ENCODE peak calls at places on chromosomes 7 and 10, in seven cellular contexts. S is fibroblast of villous mesenchyme, X is fibroblast of lung, U is A549, I is AG09309, V is endothelial cell, J is upper lobe of left lung. H is an unnamed sample.

GRCh38 chr10:11197266-11197712 is 179.6 kb downstream of the CELF2 start:
- DNase-seq in S (no peak), X (no peak), U (no peak), I (no peak), V (no peak), J (no peak), H (no peak)

GRCh38 chr7:80533287-80533686 is 21.4 kb upstream of the GNAT3 start:
- DNase-seq in S (peak; percentile 10), X (peak; percentile 60), U (no peak), I (no peak), V (no peak), J (no peak), H (no peak)

GRCh38 chr10:43333653-43334052 is 37.8 kb upstream of the FXYD4 start:
- DNase-seq in S (no peak), X (no peak), U (no peak), I (no peak), V (no peak), J (no peak), H (no peak)

GRCh38 chr7:101998904-101999236 is 181.4 kb downstream of the CUX1 start:
- DNase-seq in S (no peak), X (no peak), U (no peak), I (no peak), V (peak; percentile 9), J (no peak), H (no peak)

GRCh38 chr7:142557971-142558582 is 191.2 kb upstream of the PRSS1 start:
- DNase-seq in S (peak; percentile 44), X (peak; percentile 41), U (peak; percentile 72), I (no peak), V (peak; percentile 62), J (no peak), H (no peak)

GRCh38 chr7:116871061-116871700 is 8.8 kb downstream of the CAPZA2 start:
- DNase-seq in S (peak; percentile 79), X (no peak), U (no peak), I (no peak), V (no peak), J (no peak), H (no peak)

GRCh38 chr10:129467346-129468119 is 492 bp downstream of the MGMT start:
- DNase-seq in S (peak; percentile 7), X (no peak), U (no peak), I (no peak), V (no peak), J (no peak), H (no peak)

GRCh38 chr10:46787321-46787615 is 124.0 kb upstream of the PTPN20 start:
- DNase-seq in S (peak; percentile 48), X (peak; percentile 70), U (peak; percentile 46), I (no peak), V (no peak), J (no peak), H (no peak)

GRCh38 chr10:54614062-54614461 is 187.0 kb downstream of the PCDH15 start:
- DNase-seq in S (no peak), X (no peak), U (no peak), I (no peak), V (no peak), J (no peak), H (no peak)

GRCh38 chr10:34988397-34989067 is 101.6 kb downstream of the CUL2 start:
- DNase-seq in S (no peak), X (no peak), U (no peak), I (no peak), V (no peak), J (no peak), H (no peak)

GRCh38 chr10:72772031-72772430 is 80.1 kb downstream of the MCU start:
- DNase-seq in S (no peak), X (no peak), U (no peak), I (no peak), V (no peak), J (no peak), H (no peak)

GRCh38 chr7:23347682-23348180 is 48.6 kb downstream of the MALSU1 start:
- DNase-seq in S (peak; percentile 90), X (peak; percentile 89), U (peak; percentile 60), I (peak; percentile 55), V (no peak), J (no peak), H (no peak)

GRCh38 chr7:45690762-45691150 is 116.6 kb downstream of the ADCY1 start:
- DNase-seq in S (no peak), X (no peak), U (no peak), I (no peak), V (no peak), J (no peak), H (no peak)

GRCh38 chr7:55044791-55045190 is 26.0 kb downstream of the EGFR start:
- DNase-seq in S (no peak), X (peak; percentile 60), U (no peak), I (no peak), V (no peak), J (no peak), H (no peak)

GRCh38 chr10:128405450-128405849 is 279.2 kb upstream of the MKI67 start:
- DNase-seq in S (no peak), X (no peak), U (no peak), I (no peak), V (no peak), J (no peak), H (no peak)

GRCh38 chr10:127932521-127933270 is 25.8 kb downstream of the PTPRE start:
- DNase-seq in S (no peak), X (no peak), U (no peak), I (no peak), V (no peak), J (no peak), H (no peak)

GRCh38 chr7:80725181-80725611 is 86.8 kb downstream of the CD36 start:
- DNase-seq in S (no peak), X (peak; percentile 36), U (no peak), I (no peak), V (no peak), J (no peak), H (no peak)

GRCh38 chr10:45421231-45422097 is 47.4 kb downstream of the ALOX5 start:
- DNase-seq in S (peak; percentile 28), X (no peak), U (no peak), I (no peak), V (no peak), J (no peak), H (no peak)

GRCh38 chr10:114879541-114880158 is 58.1 kb downstream of the FHIP2A start:
- DNase-seq in S (no peak), X (peak; percentile 17), U (peak; percentile 51), I (no peak), V (peak; percentile 64), J (no peak), H (no peak)

GRCh38 chr7:774161-775109 is 47.4 kb upstream of the PRKAR1B start:
- DNase-seq in S (peak; percentile 42), X (peak; percentile 13), U (peak; percentile 53), I (no peak), V (peak; percentile 83), J (peak; percentile 93), H (peak; percentile 67)

DNA sequence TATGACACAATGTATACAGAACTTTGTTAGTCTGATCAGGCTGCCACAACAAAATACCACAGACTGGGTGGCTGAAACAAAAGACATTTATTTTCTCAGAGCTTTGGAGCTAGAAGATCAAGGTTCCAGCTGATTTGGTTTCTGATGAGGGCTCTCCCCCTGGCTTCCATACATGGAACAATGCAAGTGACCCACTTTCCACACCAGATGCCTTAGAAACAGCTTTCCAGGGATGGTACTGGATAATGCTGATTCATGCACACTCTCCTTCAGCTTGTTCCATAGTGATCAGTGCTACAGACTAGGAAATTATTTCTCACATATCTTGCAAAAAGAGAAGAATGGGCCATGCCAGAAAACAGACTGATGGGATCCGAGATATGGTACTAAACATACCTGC is 1274.9 kb upstream of the SORCS1 start:
- DNase-seq in S (peak; percentile 11), X (peak; percentile 5), U (no peak), I (no peak), V (no peak), J (no peak), H (no peak)
- TF ChIP-seq CTCF in S (peak; percentile 21), X (peak; percentile 9), U (no peak), I (no peak), V (no peak), J (no peak), H (no peak)

DNA sequence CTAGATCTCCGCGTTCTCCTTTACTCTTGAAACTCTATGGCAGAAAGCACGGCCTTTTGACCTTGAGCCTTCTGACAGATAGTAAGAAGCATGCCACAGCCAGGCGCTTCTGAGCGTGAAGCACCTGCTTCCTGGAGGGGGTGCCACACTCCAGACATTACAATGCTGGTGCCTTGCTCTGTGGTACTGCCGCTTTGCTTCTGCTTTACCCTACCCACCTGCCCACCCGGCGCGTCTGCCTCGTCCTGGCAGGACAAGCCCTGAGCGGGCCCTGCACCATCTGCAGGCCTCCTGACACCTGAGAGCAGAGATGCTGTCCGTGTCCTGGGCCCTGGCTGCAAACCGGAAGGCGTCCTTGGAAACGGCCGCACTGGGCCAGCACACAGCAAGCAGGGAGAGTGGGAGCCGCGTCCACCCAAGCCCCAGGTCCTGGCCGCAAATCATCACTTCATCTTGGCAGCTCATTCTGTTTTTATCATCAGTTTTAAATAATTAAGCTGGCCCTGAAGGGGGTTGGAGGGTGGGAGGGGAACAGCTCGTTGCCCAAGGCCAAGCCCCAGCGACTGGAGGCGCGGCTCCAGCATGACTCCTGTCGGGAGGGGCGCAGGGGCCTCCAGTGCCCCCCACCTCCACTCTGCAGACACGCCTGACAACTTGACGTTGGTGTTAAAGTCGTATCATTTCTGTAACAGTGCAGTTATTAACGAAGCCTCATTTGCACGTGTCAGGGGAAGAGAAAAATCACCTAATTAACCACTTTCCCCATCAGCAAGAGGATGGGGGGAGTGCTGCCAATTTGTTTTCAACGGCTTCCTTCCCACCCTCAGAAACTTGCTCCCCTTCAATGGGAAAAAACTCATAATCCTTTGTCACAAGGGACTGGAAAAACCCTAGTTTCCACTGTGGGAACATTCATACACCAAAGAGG is 132.2 kb downstream of the MAD1L1 start:
- DNase-seq in S (no peak), X (no peak), U (peak; percentile 31), I (no peak), V (no peak), J (peak; percentile 65), H (no peak)
- TF ChIP-seq CTCF in S (no peak), X (no peak), U (no peak), I (no peak), V (no peak), J (no peak), H (no peak)

DNA sequence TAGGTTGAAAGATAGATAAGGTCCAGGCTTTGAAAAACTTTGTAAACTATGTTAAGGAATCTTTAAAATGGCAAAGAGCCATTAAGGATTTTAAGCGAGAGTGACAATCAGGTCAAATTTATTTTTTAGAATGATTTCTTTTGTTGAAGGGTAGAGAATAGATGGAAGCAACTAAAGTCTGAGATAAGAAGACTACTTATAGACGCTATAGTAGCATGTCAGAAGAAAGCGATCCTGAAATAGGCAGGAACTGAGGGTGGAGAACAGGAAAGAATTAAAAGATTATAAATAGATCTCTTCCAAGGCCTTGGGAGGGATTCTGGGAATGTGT is 13.0 kb upstream of the TSPAN13 start:
- DNase-seq in S (no peak), X (no peak), U (no peak), I (no peak), V (no peak), J (no peak), H (no peak)
- TF ChIP-seq CTCF in S (no peak), X (no peak), U (no peak), I (no peak), V (no peak), J (no peak), H (no peak)

GRCh38 chr7:129208667-129209066 is 16.2 kb upstream of the AHCYL2 start:
- DNase-seq in S (no peak), X (no peak), U (no peak), I (no peak), V (no peak), J (no peak), H (no peak)
- TF ChIP-seq CTCF in S (no peak), X (no peak), U (no peak), I (no peak), V (no peak), J (no peak), H (no peak)

GRCh38 chr10:113705344-113705878 is 25.7 kb downstream of the CASP7 start:
- DNase-seq in S (no peak), X (no peak), U (no peak), I (no peak), V (no peak), J (no peak), H (no peak)
- TF ChIP-seq CTCF in S (no peak), X (no peak), U (no peak), I (no peak), V (no peak), J (no peak), H (peak; percentile 5)